ENCODE peak calls at places on chromosomes 16 and 17, in eight cellular contexts. I, S, H, O, J, F, M and Y are unnamed samples.

GRCh38 chr17:18038149-18038850 is 668 bp downstream of the ATPAF2 start:
- DNase-seq in F (no peak), S (peak; percentile 20), I (no peak), M (no peak), O (no peak), J (peak; percentile 6), H (no peak), Y (no peak)

GRCh38 chr16:51881731-51882130 is 665.2 kb downstream of the TOX3 start:
- DNase-seq in S (peak; percentile 8), O (no peak), M (no peak), H (peak; percentile 41), J (peak; percentile 38), F (no peak), I (peak; percentile 75), Y (peak; percentile 83)

GRCh38 chr17:31523862-31524730 is 132.6 kb downstream of the RAB11FIP4 start:
- DNase-seq in M (no peak), I (no peak), H (no peak), J (no peak), S (no peak), F (no peak), O (no peak), Y (no peak)

GRCh38 chr17:58991718-58992331 is 114.9 kb downstream of the TRIM37 start:
- DNase-seq in S (peak; percentile 79), I (peak; percentile 20), J (peak; percentile 15), F (no peak), O (no peak), M (no peak), H (peak; percentile 69), Y (peak; percentile 83)

GRCh38 chr16:17063156-17063555 is 407.6 kb downstream of the XYLT1 start:
- DNase-seq in M (peak; percentile 46), J (no peak), I (no peak), O (no peak), S (no peak), H (no peak), F (no peak), Y (no peak)

GRCh38 chr16:19524866-19525723 is 1.4 kb downstream of the CCP110 start:
- DNase-seq in J (peak; percentile 32), H (peak; percentile 30), M (no peak), I (no peak), F (no peak), O (no peak), S (no peak), Y (no peak)

GRCh38 chr16:87836844-87837581 is 32.3 kb downstream of the SLC7A5 start:
- DNase-seq in M (peak; percentile 72), S (no peak), J (no peak), I (peak; percentile 25), H (no peak), F (no peak), O (no peak), Y (no peak)

GRCh38 chr17:80762076-80762475 is 217.4 kb downstream of the RPTOR start:
- DNase-seq in H (no peak), I (no peak), O (no peak), S (no peak), J (no peak), F (no peak), M (no peak), Y (no peak)

GRCh38 chr17:50432125-50432762 is 6.2 kb downstream of the ACSF2 start:
- DNase-seq in J (no peak), O (no peak), I (no peak), H (no peak), F (no peak), S (no peak), M (no peak), Y (peak; percentile 4)

GRCh38 chr16:7209598-7209997 is 123.0 kb upstream of the RBFOX1 start:
- DNase-seq in I (no peak), J (no peak), S (no peak), F (no peak), M (no peak), H (no peak), O (no peak), Y (no peak)

GRCh38 chr17:5044630-5045029 is 9.4 kb upstream of the SLC52A1 start:
- DNase-seq in F (no peak), I (no peak), S (no peak), J (no peak), M (no peak), H (no peak), O (no peak), Y (no peak)

GRCh38 chr16:9058211-9058610 is 33.2 kb upstream of the HAPSTR1 start:
- DNase-seq in O (no peak), M (no peak), F (no peak), S (no peak), J (no peak), H (no peak), I (no peak), Y (no peak)

GRCh38 chr16:48617711-48618148 is 7.8 kb upstream of the N4BP1 start:
- DNase-seq in H (peak; percentile 82), O (peak; percentile 70), S (peak; percentile 31), I (peak; percentile 54), J (peak; percentile 55), F (no peak), M (no peak), Y (peak; percentile 83)

GRCh38 chr16:75377971-75378386 is 55.3 kb downstream of the CFDP1 start:
- DNase-seq in O (peak; percentile 98), F (no peak), J (peak; percentile 95), H (peak; percentile 94), M (no peak), I (peak; percentile 91), S (peak; percentile 99), Y (peak; percentile 100)

GRCh38 chr17:11996722-11997146 is 541 bp downstream of the ZNF18 start:
- DNase-seq in F (no peak), H (no peak), O (peak; percentile 42), M (peak; percentile 57), S (peak; percentile 48), I (peak; percentile 34), J (peak; percentile 43), Y (peak; percentile 35)
- TF ChIP-seq CTCF in F (no peak), H (no peak), O (no peak), M (no peak), S (no peak), I (no peak), J (peak; percentile 16), Y (peak; percentile 9)

DNA sequence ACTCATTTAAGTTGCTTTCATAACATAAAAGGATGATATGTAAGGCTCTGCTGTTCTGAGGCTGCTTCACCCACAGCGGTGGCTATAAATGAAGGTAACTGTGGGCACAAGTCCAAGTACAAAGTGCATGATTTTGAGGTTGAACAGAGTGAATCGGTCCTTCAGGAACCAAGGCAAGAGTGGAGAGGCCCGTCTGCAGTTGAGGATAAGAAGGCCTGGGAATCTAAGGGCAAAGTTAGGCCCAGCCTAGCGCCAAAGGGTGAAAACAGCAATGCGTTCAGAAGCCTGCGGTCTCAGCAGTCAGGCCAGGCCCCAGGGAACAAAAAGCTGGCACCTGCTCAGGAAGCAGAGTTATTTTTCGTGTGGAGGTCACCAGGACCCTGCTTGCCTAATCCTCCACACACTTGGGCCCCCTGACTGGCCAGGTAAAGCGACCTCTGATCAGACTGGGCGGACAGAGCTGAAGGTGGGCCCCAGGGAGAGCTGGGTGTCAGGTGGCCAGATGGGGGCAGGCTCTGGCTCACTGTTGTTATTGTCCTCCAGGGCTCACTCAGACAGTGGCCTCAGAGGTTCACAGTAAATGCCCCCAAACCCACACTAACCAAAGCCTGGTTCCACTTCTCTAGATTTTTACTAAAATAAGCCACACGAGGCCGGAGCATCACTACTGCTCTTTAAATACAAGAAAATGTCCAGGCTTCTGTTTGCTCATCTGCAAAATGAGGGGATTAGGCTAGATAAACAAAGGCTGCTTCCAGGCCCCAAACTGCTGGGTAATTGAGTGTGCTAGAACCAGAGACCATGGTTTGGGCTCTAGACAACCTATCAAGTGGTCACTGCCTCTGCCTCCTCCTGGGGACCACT is 46.4 kb downstream of the TEX2 start:
- DNase-seq in O (peak; percentile 69), F (no peak), M (no peak), I (peak; percentile 51), J (peak; percentile 54), S (peak; percentile 32), H (peak; percentile 47), Y (peak; percentile 66)
- TF ChIP-seq CTCF in O (no peak), F (peak; percentile 23), M (no peak), I (no peak), J (peak; percentile 21), S (peak; percentile 37), H (no peak), Y (peak; percentile 17)

GRCh38 chr16:53498984-53499383 is 4.0 kb downstream of the AKTIP start:
- DNase-seq in S (no peak), F (no peak), J (no peak), M (no peak), H (no peak), O (no peak), I (no peak), Y (no peak)

GRCh38 chr16:53489754-53490153 is 13.3 kb downstream of the AKTIP start:
- DNase-seq in O (no peak), S (no peak), J (no peak), M (no peak), H (no peak), F (no peak), I (no peak), Y (no peak)

GRCh38 chr16:53492499-53492898 is 10.5 kb downstream of the AKTIP start:
- DNase-seq in M (no peak), F (no peak), H (no peak), S (no peak), J (no peak), I (no peak), O (no peak), Y (no peak)

GRCh38 chr16:53495325-53495724 is 7.7 kb downstream of the AKTIP start:
- DNase-seq in O (no peak), S (no peak), J (no peak), M (no peak), I (no peak), F (no peak), H (no peak), Y (no peak)
- TF ChIP-seq CTCF in O (no peak), S (peak; percentile 48), J (peak; percentile 9), M (no peak), I (no peak), F (no peak), H (peak; percentile 3), Y (peak; percentile 34)

GRCh38 chr16:53944026-53944425 is 240.1 kb downstream of the FTO start:
- DNase-seq in S (no peak), M (no peak), F (no peak), I (no peak), O (peak; percentile 47), J (no peak), H (peak; percentile 29), Y (no peak)

GRCh38 chr16:53946745-53947386 is 242.9 kb downstream of the FTO start:
- DNase-seq in S (no peak), F (no peak), M (no peak), I (no peak), H (no peak), J (no peak), O (no peak), Y (no peak)

GRCh38 chr16:53948734-53949430 is 244.9 kb downstream of the FTO start:
- DNase-seq in O (no peak), J (no peak), I (no peak), M (no peak), S (no peak), H (no peak), F (no peak), Y (no peak)

GRCh38 chr16:53948326-53948725 is 244.4 kb downstream of the FTO start:
- DNase-seq in M (no peak), S (no peak), O (no peak), J (no peak), F (no peak), I (no peak), H (no peak), Y (no peak)

DNA sequence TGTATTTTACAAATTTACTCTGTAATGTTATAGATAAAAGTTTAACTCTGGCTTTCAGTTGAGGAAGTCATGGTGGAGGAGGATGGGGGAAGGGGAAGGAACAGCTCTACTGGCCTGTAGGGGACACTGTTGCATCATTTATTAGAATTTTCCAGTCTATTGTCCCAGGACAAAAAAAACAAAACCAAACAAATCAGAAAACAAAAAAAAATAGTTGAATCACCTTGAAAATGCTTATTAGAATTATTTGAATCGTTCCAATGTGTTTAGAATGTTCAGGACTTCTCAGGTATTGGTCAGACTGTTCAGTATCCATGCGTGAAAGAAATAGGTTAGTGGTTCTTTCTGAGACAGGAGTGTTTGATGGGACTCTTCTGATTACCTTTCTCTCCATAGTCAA is 242.0 kb downstream of the FTO start:
- DNase-seq in F (no peak), O (peak; percentile 73), J (peak; percentile 76), M (no peak), H (peak; percentile 75), I (peak; percentile 71), S (peak; percentile 36), Y (peak; percentile 83)
- TF ChIP-seq CTCF in F (peak; percentile 80), O (peak; percentile 87), J (peak; percentile 87), M (peak; percentile 58), H (peak; percentile 73), I (peak; percentile 91), S (peak; percentile 90), Y (peak; percentile 92)